ENCODE peak calls at places on chromosomes 7 and 10, in six cellular contexts. One of them, this sample, is unnamed.
A peak's percentile ranks its signal among the peaks of the same experiment; 100 is the strongest.

GRCh38 chr7:1971946-1972654 is 260.6 kb downstream of the MAD1L1 start:
- DNase-seq in A549: no peak
- DNase-seq in tibial artery: no peak
- DNase-seq in astrocyte: no peak
- DNase-seq in psoas muscle: no peak
- DNase-seq in GM06990: no peak
- DNase-seq in this sample: no peak

GRCh38 chr10:792792-793100 is 103.3 kb upstream of the DIP2C start:
- DNase-seq in psoas muscle: no peak
- DNase-seq in astrocyte: peak; percentile 55
- DNase-seq in GM06990: no peak
- DNase-seq in A549: no peak
- DNase-seq in tibial artery: no peak
- DNase-seq in this sample: no peak

GRCh38 chr10:45514283-45515270 is 140.6 kb downstream of the ALOX5 start:
- DNase-seq in psoas muscle: no peak
- DNase-seq in astrocyte: peak; percentile 31
- DNase-seq in GM06990: no peak
- DNase-seq in tibial artery: no peak
- DNase-seq in A549: no peak
- DNase-seq in this sample: no peak

GRCh38 chr10:20247858-20248257 is 431.6 kb downstream of the PLXDC2 start:
- DNase-seq in astrocyte: no peak
- DNase-seq in A549: no peak
- DNase-seq in GM06990: no peak
- DNase-seq in tibial artery: no peak
- DNase-seq in psoas muscle: no peak
- DNase-seq in this sample: no peak

GRCh38 chr7:31098606-31099360 is 46.7 kb downstream of the ADCYAP1R1 start:
- DNase-seq in psoas muscle: no peak
- DNase-seq in tibial artery: no peak
- DNase-seq in A549: no peak
- DNase-seq in GM06990: no peak
- DNase-seq in astrocyte: no peak
- DNase-seq in this sample: no peak

GRCh38 chr10:31123946-31124345 is 92.3 kb upstream of the ZNF438 start:
- DNase-seq in GM06990: no peak
- DNase-seq in astrocyte: no peak
- DNase-seq in tibial artery: no peak
- DNase-seq in psoas muscle: no peak
- DNase-seq in A549: no peak
- DNase-seq in this sample: no peak

GRCh38 chr10:62614389-62615157 is 189.9 kb upstream of the ADO start:
- DNase-seq in GM06990: peak; percentile 71
- DNase-seq in tibial artery: no peak
- DNase-seq in A549: peak; percentile 51
- DNase-seq in astrocyte: peak; percentile 77
- DNase-seq in psoas muscle: no peak
- DNase-seq in this sample: no peak

GRCh38 chr7:50073093-50073492 is 20.0 kb downstream of the ZPBP start:
- DNase-seq in tibial artery: no peak
- DNase-seq in psoas muscle: no peak
- DNase-seq in astrocyte: no peak
- DNase-seq in GM06990: no peak
- DNase-seq in A549: no peak
- DNase-seq in this sample: no peak

GRCh38 chr7:103660455-103661371 is 214.7 kb upstream of the SLC26A5 start:
- DNase-seq in astrocyte: peak; percentile 64
- DNase-seq in GM06990: no peak
- DNase-seq in tibial artery: no peak
- DNase-seq in psoas muscle: no peak
- DNase-seq in A549: peak; percentile 75
- DNase-seq in this sample: peak; percentile 85

GRCh38 chr7:147523056-147523455 is 1067.5 kb upstream of the C7orf33 start:
- DNase-seq in A549: no peak
- DNase-seq in psoas muscle: no peak
- DNase-seq in tibial artery: no peak
- DNase-seq in astrocyte: no peak
- DNase-seq in GM06990: no peak
- DNase-seq in this sample: no peak

GRCh38 chr10:1575481-1576244 is 161.7 kb downstream of the ADARB2 start:
- DNase-seq in A549: no peak
- DNase-seq in GM06990: peak; percentile 34
- DNase-seq in psoas muscle: no peak
- DNase-seq in astrocyte: no peak
- DNase-seq in tibial artery: peak; percentile 9
- DNase-seq in this sample: no peak

GRCh38 chr10:88091490-88092061 is 228.2 kb downstream of the PTEN start:
- DNase-seq in psoas muscle: no peak
- DNase-seq in tibial artery: no peak
- DNase-seq in astrocyte: no peak
- DNase-seq in A549: no peak
- DNase-seq in GM06990: peak; percentile 78
- DNase-seq in this sample: no peak

GRCh38 chr10:119643306-119644214 is 7.6 kb upstream of the BAG3 start:
- DNase-seq in A549: no peak
- DNase-seq in psoas muscle: no peak
- DNase-seq in tibial artery: peak; percentile 57
- DNase-seq in astrocyte: peak; percentile 47
- DNase-seq in GM06990: no peak
- DNase-seq in this sample: no peak

GRCh38 chr10:86110156-86110786 is 256.3 kb downstream of the GRID1 start:
- DNase-seq in GM06990: no peak
- DNase-seq in tibial artery: no peak
- DNase-seq in psoas muscle: no peak
- DNase-seq in A549: no peak
- DNase-seq in astrocyte: no peak
- DNase-seq in this sample: no peak

GRCh38 chr7:70612811-70613210 is 519.1 kb upstream of the GALNT17 start:
- DNase-seq in psoas muscle: no peak
- DNase-seq in astrocyte: no peak
- DNase-seq in tibial artery: no peak
- DNase-seq in A549: no peak
- DNase-seq in GM06990: no peak
- DNase-seq in this sample: no peak

GRCh38 chr10:91880310-91880709 is 29.0 kb downstream of the FGFBP3 start:
- DNase-seq in tibial artery: no peak
- DNase-seq in astrocyte: no peak
- DNase-seq in GM06990: no peak
- DNase-seq in A549: peak; percentile 29
- DNase-seq in psoas muscle: no peak
- DNase-seq in this sample: peak; percentile 45

GRCh38 chr7:36048141-36048901 is 104.7 kb upstream of the EEPD1 start:
- DNase-seq in A549: no peak
- DNase-seq in psoas muscle: peak; percentile 57
- DNase-seq in tibial artery: peak; percentile 68
- DNase-seq in astrocyte: peak; percentile 90
- DNase-seq in GM06990: no peak
- DNase-seq in this sample: no peak

GRCh38 chr10:15155978-15156377 is 12.5 kb downstream of the NMT2 start:
- DNase-seq in A549: no peak
- DNase-seq in astrocyte: no peak
- DNase-seq in psoas muscle: no peak
- DNase-seq in GM06990: no peak
- DNase-seq in tibial artery: no peak
- DNase-seq in this sample: no peak

GRCh38 chr10:103776878-103777591 is 78.3 kb downstream of the SH3PXD2A start:
- DNase-seq in astrocyte: no peak
- DNase-seq in tibial artery: peak; percentile 58
- DNase-seq in GM06990: no peak
- DNase-seq in A549: no peak
- DNase-seq in psoas muscle: peak; percentile 87
- DNase-seq in this sample: no peak

GRCh38 chr10:4511559-4511958 is 314.4 kb upstream of the AKR1E2 start:
- DNase-seq in GM06990: no peak
- DNase-seq in tibial artery: no peak
- DNase-seq in A549: no peak
- DNase-seq in astrocyte: no peak
- DNase-seq in psoas muscle: no peak
- DNase-seq in this sample: no peak

GRCh38 chr10:36381748-36382147 is 739.7 kb upstream of the FZD8 start:
- DNase-seq in psoas muscle: no peak
- DNase-seq in GM06990: no peak
- DNase-seq in astrocyte: no peak
- DNase-seq in A549: no peak
- DNase-seq in tibial artery: no peak
- DNase-seq in this sample: no peak

GRCh38 chr7:110170762-110171161 is 920.2 kb upstream of the LRRN3 start:
- DNase-seq in GM06990: no peak
- DNase-seq in tibial artery: no peak
- DNase-seq in A549: no peak
- DNase-seq in astrocyte: peak; percentile 0
- DNase-seq in psoas muscle: no peak
- DNase-seq in this sample: no peak

GRCh38 chr10:124999433-125000365 is 57.8 kb downstream of the ZRANB1 start:
- DNase-seq in tibial artery: peak; percentile 80
- DNase-seq in astrocyte: peak; percentile 90
- DNase-seq in A549: no peak
- DNase-seq in GM06990: no peak
- DNase-seq in psoas muscle: peak; percentile 77
- DNase-seq in this sample: no peak

GRCh38 chr7:81232084-81232799 is 313.4 kb upstream of the SEMA3C start:
- DNase-seq in psoas muscle: peak; percentile 53
- DNase-seq in GM06990: no peak
- DNase-seq in tibial artery: no peak
- DNase-seq in A549: no peak
- DNase-seq in astrocyte: no peak
- DNase-seq in this sample: no peak

GRCh38 chr10:59752278-59752940 is 846 bp downstream of the MRLN start:
- DNase-seq in astrocyte: no peak
- DNase-seq in tibial artery: no peak
- DNase-seq in psoas muscle: no peak
- DNase-seq in A549: no peak
- DNase-seq in GM06990: no peak
- DNase-seq in this sample: no peak

GRCh38 chr10:69959911-69960310 is 92.7 kb upstream of the MACROH2A2 start:
- DNase-seq in tibial artery: no peak
- DNase-seq in A549: no peak
- DNase-seq in GM06990: no peak
- DNase-seq in psoas muscle: no peak
- DNase-seq in astrocyte: no peak
- DNase-seq in this sample: no peak

GRCh38 chr10:69962746-69963135 is 89.9 kb upstream of the MACROH2A2 start:
- DNase-seq in psoas muscle: no peak
- DNase-seq in A549: no peak
- DNase-seq in tibial artery: no peak
- DNase-seq in GM06990: no peak
- DNase-seq in astrocyte: no peak
- DNase-seq in this sample: no peak

GRCh38 chr10:69960606-69961167 is 92.0 kb upstream of the MACROH2A2 start:
- DNase-seq in astrocyte: no peak
- DNase-seq in tibial artery: no peak
- DNase-seq in GM06990: no peak
- DNase-seq in A549: no peak
- DNase-seq in psoas muscle: no peak
- DNase-seq in this sample: no peak

GRCh38 chr10:69961864-69962745 is 90.5 kb upstream of the MACROH2A2 start:
- DNase-seq in astrocyte: no peak
- DNase-seq in tibial artery: no peak
- DNase-seq in A549: no peak
- DNase-seq in psoas muscle: no peak
- DNase-seq in GM06990: no peak
- DNase-seq in this sample: no peak

DNA sequence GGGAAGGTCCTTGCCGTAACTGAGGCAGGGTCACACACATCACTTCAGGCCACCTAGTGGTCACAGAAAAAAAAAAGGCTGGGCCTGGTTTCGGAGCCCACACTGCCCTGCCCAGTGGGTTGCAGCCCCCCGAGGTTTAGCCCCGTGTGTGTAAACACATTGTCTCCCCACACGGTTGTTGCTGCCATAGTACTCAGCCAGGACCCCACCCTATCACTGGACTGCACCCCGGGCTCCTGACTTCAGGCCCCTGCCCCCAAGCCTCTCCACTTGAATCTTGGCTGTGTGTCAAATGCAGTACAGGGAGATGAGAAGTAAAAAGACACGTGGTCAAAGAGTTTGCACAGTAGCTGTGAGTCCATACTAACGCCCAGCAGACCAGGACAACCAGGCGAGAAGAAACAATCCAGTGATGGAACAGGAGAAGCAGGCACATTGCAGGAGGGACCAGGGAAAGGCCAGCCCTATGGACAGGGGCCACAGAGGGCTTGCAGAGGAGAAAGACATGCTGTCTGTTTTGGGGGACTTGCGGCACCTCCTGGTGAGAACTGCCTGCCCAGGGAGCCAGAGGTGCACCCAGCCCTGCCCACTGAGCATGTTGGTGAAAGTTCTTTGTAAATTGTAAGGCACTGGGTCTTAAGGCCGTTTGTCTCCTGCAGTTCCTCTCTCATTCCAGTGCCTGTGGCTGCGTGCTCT is 91.3 kb upstream of the MACROH2A2 start:
- DNase-seq in GM06990: no peak
- DNase-seq in tibial artery: no peak
- DNase-seq in astrocyte: no peak
- DNase-seq in psoas muscle: no peak
- DNase-seq in A549: no peak
- DNase-seq in this sample: no peak
- TF ChIP-seq CTCF in GM06990: peak; percentile 47
- TF ChIP-seq CTCF in tibial artery: no peak
- TF ChIP-seq CTCF in astrocyte: peak; percentile 11
- TF ChIP-seq CTCF in psoas muscle: peak; percentile 16
- TF ChIP-seq CTCF in A549: peak; percentile 39
- TF ChIP-seq CTCF in this sample: peak; percentile 27

GRCh38 chr7:45123913-45124312 is 12.4 kb upstream of the TBRG4 start:
- DNase-seq in tibial artery: no peak
- DNase-seq in GM06990: no peak
- DNase-seq in A549: no peak
- DNase-seq in psoas muscle: no peak
- DNase-seq in astrocyte: no peak
- DNase-seq in this sample: no peak
- TF ChIP-seq CTCF in tibial artery: no peak
- TF ChIP-seq CTCF in GM06990: no peak
- TF ChIP-seq CTCF in A549: no peak
- TF ChIP-seq CTCF in psoas muscle: no peak
- TF ChIP-seq CTCF in astrocyte: no peak
- TF ChIP-seq CTCF in this sample: no peak

GRCh38 chr7:45111298-45112223 is at the start of gene TBRG4:
- DNase-seq in GM06990: peak; percentile 97
- DNase-seq in tibial artery: peak; percentile 91
- DNase-seq in astrocyte: peak; percentile 85
- DNase-seq in psoas muscle: peak; percentile 98
- DNase-seq in A549: peak; percentile 97
- DNase-seq in this sample: peak; percentile 86
- TF ChIP-seq CTCF in GM06990: peak; percentile 34
- TF ChIP-seq CTCF in tibial artery: peak; percentile 17
- TF ChIP-seq CTCF in astrocyte: peak; percentile 12
- TF ChIP-seq CTCF in psoas muscle: peak; percentile 35
- TF ChIP-seq CTCF in A549: peak; percentile 61
- TF ChIP-seq CTCF in this sample: peak; percentile 55

DNA sequence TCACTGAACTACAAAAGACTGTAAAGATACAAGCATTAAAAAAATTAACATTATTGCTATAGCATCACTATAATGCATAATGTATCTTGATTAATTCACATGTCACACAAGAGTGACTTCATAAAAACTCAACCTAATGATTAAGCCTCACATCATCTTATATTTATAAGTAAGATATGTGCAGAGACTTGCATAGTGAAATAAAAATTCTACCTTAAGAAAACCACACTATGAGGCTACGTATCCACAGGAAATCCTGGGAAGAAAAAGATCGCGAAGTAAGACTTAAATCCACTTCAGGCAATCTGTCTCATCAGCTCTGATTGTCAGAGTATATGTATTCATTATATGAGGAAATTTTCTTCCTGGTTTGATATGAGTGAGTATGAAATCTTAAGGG is 160.0 kb downstream of the SLC25A13 start:
- DNase-seq in psoas muscle: no peak
- DNase-seq in astrocyte: no peak
- DNase-seq in GM06990: no peak
- DNase-seq in A549: no peak
- DNase-seq in tibial artery: no peak
- DNase-seq in this sample: no peak
- TF ChIP-seq CTCF in psoas muscle: no peak
- TF ChIP-seq CTCF in astrocyte: no peak
- TF ChIP-seq CTCF in GM06990: no peak
- TF ChIP-seq CTCF in A549: no peak
- TF ChIP-seq CTCF in tibial artery: no peak
- TF ChIP-seq CTCF in this sample: no peak

This sample was measured in LNCaP clone FGC.